ENCODE peak calls at places on chromosomes 4 and X, in five cellular contexts. W, H, R, O and N are unnamed samples.

GRCh38 chr4:129344058-129344457 is 248.1 kb downstream of the C4orf33 start:
- DNase-seq in W (no peak), H (no peak), R (no peak), O (no peak), N (no peak)

GRCh38 chr4:152715076-152715475 is 35.3 kb upstream of the TMEM154 start:
- DNase-seq in W (no peak), H (no peak), R (no peak), O (no peak), N (no peak)

GRCh38 chrX:1592863-1593201 is 1.4 kb downstream of the AKAP17A start:
- DNase-seq in W (no peak), H (no peak), R (no peak), O (no peak), N (no peak)

GRCh38 chr4:101284546-101284945 is 62.8 kb downstream of the PPP3CA start:
- DNase-seq in W (no peak), H (no peak), R (no peak), O (no peak), N (no peak)

GRCh38 chrX:43707812-43708548 is 51.9 kb downstream of the MAOA start:
- DNase-seq in W (no peak), H (no peak), R (no peak), O (no peak), N (no peak)

GRCh38 chr4:182246401-182247205 is 3.4 kb downstream of the TENM3 start:
- DNase-seq in W (peak), H (no peak), R (no peak), O (no peak), N (no peak)

GRCh38 chr4:119046263-119046662 is 89.4 kb upstream of the MYOZ2 start:
- DNase-seq in W (no peak), H (no peak), R (no peak), O (no peak), N (no peak)

GRCh38 chrX:69618803-69619202 is 2.9 kb downstream of the EDA start:
- DNase-seq in W (no peak), H (no peak), R (no peak), O (no peak), N (no peak)

GRCh38 chr4:24203896-24204295 is 314.0 kb upstream of the PPARGC1A start:
- DNase-seq in W (no peak), H (no peak), R (no peak), O (no peak), N (no peak)

GRCh38 chr4:78059524-78059889 is 2.4 kb downstream of the FRAS1 start:
- DNase-seq in W (no peak), H (no peak), R (no peak), O (no peak), N (no peak)

GRCh38 chr4:20253799-20254409 is 2.2 kb downstream of the SLIT2 start:
- DNase-seq in W (peak), H (no peak), R (no peak), O (no peak), N (no peak)

GRCh38 chr4:77349796-77350195 is 192.8 kb downstream of the CCNG2 start:
- DNase-seq in W (no peak), H (no peak), R (no peak), O (no peak), N (no peak)

GRCh38 chrX:119036369-119037029 is 36.3 kb upstream of the CT47C1 start:
- DNase-seq in W (no peak), H (no peak), R (no peak), O (no peak), N (no peak)